ENCODE peak calls at places on chromosomes 3 and 15, in six cellular contexts. X is HepG2, Q is A549, D is IMR-90, O is K562, P is HEK293T. J is an unnamed sample.

GRCh38 chr3:161503271-161503670 is 6.7 kb downstream of the OTOL1 start:
- DNase-seq in Q (no peak), O (no peak), X (no peak), D (no peak), P (no peak), J (no peak)

GRCh38 chr3:174409085-174409743 is 449.9 kb upstream of the NAALADL2 start:
- DNase-seq in Q (no peak), O (no peak), P (no peak), D (no peak), X (no peak), J (no peak)

GRCh38 chr15:32877620-32878019 is 159.8 kb downstream of the GREM1 start:
- DNase-seq in X (no peak), D (no peak), O (no peak), P (no peak), Q (no peak), J (no peak)

GRCh38 chr3:111989061-111989678 is 9.6 kb upstream of the TAGLN3 start:
- DNase-seq in D (peak; percentile 80), P (peak; percentile 27), O (peak; percentile 10), Q (peak; percentile 49), X (peak; percentile 53), J (no peak)

GRCh38 chr3:141345951-141346817 is 22.1 kb upstream of the ZBTB38 start:
- DNase-seq in O (no peak), D (no peak), P (no peak), X (no peak), Q (no peak), J (no peak)

GRCh38 chr3:175748087-175748732 is 889.1 kb downstream of the NAALADL2 start:
- DNase-seq in P (no peak), X (no peak), Q (no peak), D (peak; percentile 26), O (no peak), J (no peak)

GRCh38 chr3:179027326-179027900 is 44.2 kb downstream of the ZMAT3 start:
- DNase-seq in D (peak; percentile 61), Q (no peak), P (no peak), X (no peak), O (peak; percentile 24), J (no peak)

GRCh38 chr3:20125912-20126311 is 60.1 kb downstream of the SGO1 start:
- DNase-seq in P (no peak), X (no peak), Q (no peak), D (no peak), O (no peak), J (peak; percentile 71)

GRCh38 chr3:113166719-113167492 is 44.5 kb upstream of the BOC start:
- DNase-seq in X (no peak), Q (no peak), O (no peak), P (peak; percentile 62), D (peak; percentile 65), J (no peak)

GRCh38 chr3:41683666-41684350 is 278.1 kb downstream of the ULK4 start:
- DNase-seq in X (peak; percentile 72), O (no peak), P (no peak), D (peak; percentile 54), Q (no peak), J (no peak)

GRCh38 chr15:50681467-50681866 is 5.1 kb downstream of the TRPM7 start:
- DNase-seq in X (no peak), D (no peak), P (no peak), Q (no peak), O (no peak), J (no peak)

GRCh38 chr3:129419476-129419875 is 9.0 kb downstream of the EFCAB12 start:
- DNase-seq in D (no peak), X (no peak), P (no peak), O (no peak), Q (no peak), J (no peak)

GRCh38 chr3:129416408-129416807 is 12.0 kb downstream of the EFCAB12 start:
- DNase-seq in P (no peak), D (no peak), Q (no peak), X (no peak), O (no peak), J (no peak)

GRCh38 chr3:129415830-129416229 is 12.6 kb downstream of the EFCAB12 start:
- DNase-seq in O (no peak), Q (no peak), D (no peak), P (no peak), X (peak; percentile 45), J (no peak)

GRCh38 chr3:129417354-129417753 is 11.1 kb downstream of the EFCAB12 start:
- DNase-seq in O (no peak), Q (no peak), D (peak; percentile 74), P (no peak), X (no peak), J (no peak)

GRCh38 chr3:129418041-129418973 is 10.1 kb downstream of the EFCAB12 start:
- DNase-seq in O (no peak), X (peak; percentile 64), D (no peak), Q (no peak), P (no peak), J (no peak)
- TF ChIP-seq BHLHE40 in O (no peak), X (no peak), D (no peak), Q (no peak), P (no peak), J (no peak)

GRCh38 chr3:31906182-31906581 is 74.9 kb downstream of the OSBPL10 start:
- DNase-seq in P (no peak), O (no peak), D (no peak), Q (no peak), X (no peak), J (no peak)
- TF ChIP-seq BHLHE40 in P (no peak), O (no peak), D (no peak), Q (no peak), X (no peak), J (no peak)

DNA sequence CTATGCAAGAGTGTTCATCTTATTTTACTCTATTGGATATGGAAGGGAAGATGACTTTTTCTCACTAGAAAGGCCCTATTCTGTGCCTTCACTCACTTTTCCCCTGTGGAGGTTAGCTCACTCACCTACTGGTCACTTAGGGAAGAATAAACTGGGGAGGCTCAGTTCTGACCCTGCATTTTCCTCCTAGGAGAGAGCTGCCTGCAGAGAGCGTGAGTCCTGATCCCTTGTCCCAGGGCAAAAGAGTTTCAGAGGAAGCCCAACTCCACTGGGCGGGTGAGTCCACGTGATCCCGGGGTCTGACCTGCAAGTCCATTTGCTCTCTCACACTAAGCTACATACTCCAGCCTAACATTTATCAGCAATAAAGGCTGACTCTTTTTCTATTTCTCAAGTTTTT is 8.4 kb downstream of the MORC1 start:
- DNase-seq in X (no peak), P (no peak), O (no peak), Q (no peak), D (no peak), J (no peak)
- TF ChIP-seq BHLHE40 in X (no peak), P (no peak), O (no peak), Q (no peak), D (no peak), J (no peak)

GRCh38 chr3:46429671-46430070 is 22.6 kb downstream of the CCRL2 start:
- DNase-seq in X (no peak), Q (no peak), O (no peak), P (no peak), D (no peak), J (no peak)

GRCh38 chr3:46422617-46423016 is 15.6 kb downstream of the CCRL2 start:
- DNase-seq in Q (no peak), P (no peak), D (peak; percentile 13), O (peak; percentile 60), X (no peak), J (no peak)

GRCh38 chr3:46423588-46423987 is 16.5 kb downstream of the CCRL2 start:
- DNase-seq in X (peak; percentile 3), P (no peak), O (no peak), D (peak; percentile 34), Q (no peak), J (no peak)

GRCh38 chr3:46429250-46429649 is 22.2 kb downstream of the CCRL2 start:
- DNase-seq in Q (no peak), X (no peak), O (no peak), P (no peak), D (no peak), J (no peak)

GRCh38 chr3:46427929-46428833 is 21.1 kb downstream of the CCRL2 start:
- DNase-seq in X (peak; percentile 10), P (no peak), Q (no peak), D (no peak), O (peak; percentile 57), J (no peak)
- TF ChIP-seq BHLHE40 in X (no peak), P (no peak), Q (no peak), D (no peak), O (no peak), J (no peak)

DNA sequence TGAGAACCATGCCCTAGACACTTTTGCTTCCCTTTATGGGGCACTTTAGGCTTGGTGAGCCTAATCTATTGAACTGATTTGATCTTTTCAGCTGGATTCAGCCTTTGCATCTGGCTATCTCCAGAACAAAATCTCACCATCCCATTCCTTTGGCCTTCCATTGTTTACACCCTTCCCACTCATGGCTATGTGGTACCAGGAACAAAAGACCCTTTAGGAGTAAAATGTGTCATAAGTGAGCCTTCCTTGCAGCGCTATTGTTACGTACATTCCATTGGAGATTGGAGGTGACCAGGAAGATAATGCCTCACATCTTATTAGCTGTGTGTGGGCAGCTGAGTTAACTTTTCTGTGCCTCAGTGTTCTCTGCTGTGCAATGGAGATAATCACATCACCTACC is 188.4 kb downstream of the SATB1 start:
- DNase-seq in D (no peak), O (no peak), X (no peak), P (no peak), Q (no peak), J (no peak)
- TF ChIP-seq BHLHE40 in D (no peak), O (no peak), X (no peak), P (no peak), Q (no peak), J (no peak)

GRCh38 chr15:76065793-76066192 is 6.0 kb downstream of the TMEM266 start:
- DNase-seq in O (no peak), Q (no peak), X (no peak), D (no peak), P (no peak), J (no peak)

GRCh38 chr15:76061700-76062099 is 1.9 kb downstream of the TMEM266 start:
- DNase-seq in X (no peak), D (no peak), O (no peak), P (no peak), Q (no peak), J (no peak)

GRCh38 chr15:76062282-76062681 is 2.5 kb downstream of the TMEM266 start:
- DNase-seq in X (no peak), O (no peak), Q (no peak), D (peak; percentile 32), P (no peak), J (no peak)

GRCh38 chr15:76064375-76064774 is 4.6 kb downstream of the TMEM266 start:
- DNase-seq in O (no peak), P (no peak), D (no peak), Q (no peak), X (no peak), J (no peak)

DNA sequence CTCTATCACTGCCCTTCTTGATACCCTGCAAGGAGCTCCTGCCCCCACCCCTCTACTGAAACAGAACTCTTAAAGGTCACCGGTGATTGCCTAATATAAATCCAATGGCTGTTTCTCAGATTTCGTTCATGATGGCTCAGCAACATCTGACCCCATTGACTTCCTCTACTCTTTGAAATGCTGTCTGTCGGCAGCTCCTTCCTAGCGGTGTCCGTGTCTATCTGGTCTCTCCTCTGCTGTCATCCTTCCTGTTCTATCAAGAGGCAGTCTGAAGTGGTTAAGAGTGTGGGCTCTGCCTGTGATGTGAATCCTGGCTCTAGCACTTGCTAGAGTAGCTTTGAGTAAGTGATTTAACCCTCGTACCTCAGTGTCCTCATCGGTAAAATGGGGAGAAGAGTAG is 5.5 kb downstream of the TMEM266 start:
- DNase-seq in D (no peak), Q (no peak), P (no peak), O (no peak), X (no peak), J (no peak)
- TF ChIP-seq BHLHE40 in D (no peak), Q (no peak), P (no peak), O (no peak), X (no peak), J (no peak)

J was measured in GM12878.